ENCODE peak calls at places on chromosomes 6 and 20, in six cellular contexts. K, O, C, E, N and S are unnamed samples.

GRCh38 chr20:39916236-39916635 is 772.8 kb downstream of the MAFB start:
- DNase-seq in K (no peak), O (no peak), C (no peak), E (no peak), N (no peak), S (no peak)

GRCh38 chr6:157224178-157224956 is 99.0 kb downstream of the TMEM242 start:
- DNase-seq in K (no peak), O (no peak), C (no peak), E (no peak), N (no peak), S (no peak)

GRCh38 chr6:25302677-25303128 is 23.5 kb downstream of the CARMIL1 start:
- DNase-seq in K (no peak), O (no peak), C (no peak), E (no peak), N (no peak), S (no peak)

GRCh38 chr20:38757145-38757800 is 9.0 kb downstream of the ACTR5 start:
- DNase-seq in K (no peak), O (no peak), C (no peak), E (peak; percentile 47), N (no peak), S (no peak)

GRCh38 chr20:3209023-3209945 is at the start of gene ITPA:
- DNase-seq in K (no peak), O (peak; percentile 75), C (peak; percentile 76), E (peak; percentile 68), N (no peak), S (peak; percentile 79)

GRCh38 chr20:44208165-44208564 is 2.4 kb downstream of the OSER1 start:
- DNase-seq in K (no peak), O (no peak), C (no peak), E (no peak), N (no peak), S (no peak)

GRCh38 chr6:68895929-68896328 is 260.8 kb downstream of the ADGRB3 start:
- DNase-seq in K (no peak), O (no peak), C (no peak), E (no peak), N (no peak), S (no peak)

GRCh38 chr6:160427312-160428068 is 79.3 kb downstream of the SLC22A3 start:
- DNase-seq in K (no peak), O (no peak), C (no peak), E (no peak), N (no peak), S (no peak)

GRCh38 chr20:48162621-48163020 is 377.3 kb upstream of the SULF2 start:
- DNase-seq in K (no peak), O (no peak), C (no peak), E (no peak), N (no peak), S (no peak)

GRCh38 chr6:1497593-1498105 is 108.3 kb downstream of the FOXF2 start:
- DNase-seq in K (no peak), O (no peak), C (no peak), E (no peak), N (no peak), S (no peak)

GRCh38 chr6:82166493-82166892 is 81.1 kb downstream of the IBTK start:
- DNase-seq in K (no peak), O (no peak), C (no peak), E (no peak), N (no peak), S (no peak)

GRCh38 chr6:52937908-52938307 is 28.4 kb upstream of the GSTA3 start:
- DNase-seq in K (no peak), O (no peak), C (no peak), E (no peak), N (no peak), S (no peak)

GRCh38 chr20:48333707-48334106 is 494.1 kb downstream of the PREX1 start:
- DNase-seq in K (no peak), O (no peak), C (no peak), E (no peak), N (no peak), S (no peak)

GRCh38 chr20:20713244-20713765 is 861 bp upstream of the RALGAPA2 start:
- DNase-seq in K (no peak), O (peak; percentile 22), C (no peak), E (peak; percentile 4), N (no peak), S (no peak)

GRCh38 chr6:971981-972640 is 279.2 kb upstream of the EXOC2 start:
- DNase-seq in K (no peak), O (no peak), C (no peak), E (no peak), N (no peak), S (no peak)

GRCh38 chr6:114281496-114281895 is 61.3 kb downstream of the HS3ST5 start:
- DNase-seq in K (no peak), O (no peak), C (no peak), E (no peak), N (no peak), S (no peak)

GRCh38 chr6:52514514-52514913 is 62.3 kb downstream of the TRAM2 start:
- DNase-seq in K (no peak), O (no peak), C (no peak), E (peak; percentile 27), N (no peak), S (no peak)

GRCh38 chr20:58169441-58169840 is 59.0 kb downstream of the ANKRD60 start:
- DNase-seq in K (no peak), O (no peak), C (no peak), E (no peak), N (no peak), S (no peak)

GRCh38 chr6:41427642-41428401 is 92.4 kb downstream of the NCR2 start:
- DNase-seq in K (peak; percentile 73), O (peak; percentile 65), C (no peak), E (no peak), N (no peak), S (no peak)

GRCh38 chr6:30614843-30615218 is 2.2 kb downstream of the PPP1R10 start:
- DNase-seq in K (peak; percentile 86), O (peak; percentile 99), C (no peak), E (peak; percentile 99), N (peak; percentile 90), S (peak; percentile 55)
- TF ChIP-seq POLR2A in K (peak; percentile 55), O (no peak), C (no peak), E (no peak), N (peak; percentile 85), S (no peak)

GRCh38 chr6:129680633-129681032 is 29.3 kb downstream of the ARHGAP18 start:
- DNase-seq in K (no peak), O (no peak), C (no peak), E (no peak), N (no peak), S (no peak)

GRCh38 chr6:129684903-129685639 is 24.9 kb downstream of the ARHGAP18 start:
- DNase-seq in K (no peak), O (no peak), C (no peak), E (no peak), N (no peak), S (no peak)

GRCh38 chr6:129685640-129686031 is 24.3 kb downstream of the ARHGAP18 start:
- DNase-seq in K (no peak), O (no peak), C (no peak), E (no peak), N (no peak), S (no peak)

GRCh38 chr6:129684323-129684884 is 25.6 kb downstream of the ARHGAP18 start:
- DNase-seq in K (no peak), O (no peak), C (no peak), E (no peak), N (no peak), S (no peak)

GRCh38 chr6:129683606-129684322 is 26.2 kb downstream of the ARHGAP18 start:
- DNase-seq in K (no peak), O (peak; percentile 96), C (peak; percentile 44), E (peak; percentile 94), N (peak; percentile 88), S (peak; percentile 68)
- TF ChIP-seq TAF1 in K (no peak), O (peak; percentile 45), C (no peak), E (no peak), N (peak; percentile 37), S (no peak)

GRCh38 chr6:30684386-30685156 is 1.9 kb downstream of the PPP1R18 start:
- DNase-seq in K (no peak), O (no peak), C (peak; percentile 48), E (peak; percentile 84), N (no peak), S (no peak)

GRCh38 chr6:30686908-30687658 is 638 bp upstream of the PPP1R18 start:
- DNase-seq in K (no peak), O (peak; percentile 49), C (peak; percentile 57), E (peak; percentile 96), N (peak; percentile 94), S (peak; percentile 68)

GRCh38 chr6:30687659-30688431 is 1.4 kb upstream of the PPP1R18 start:
- DNase-seq in K (no peak), O (no peak), C (no peak), E (peak; percentile 43), N (no peak), S (no peak)

GRCh38 chr6:30685157-30685976 is 1.1 kb downstream of the PPP1R18 start:
- DNase-seq in K (no peak), O (no peak), C (no peak), E (peak; percentile 79), N (no peak), S (no peak)

GRCh38 chr6:30685977-30686907 is at the start of gene PPP1R18:
- DNase-seq in K (no peak), O (no peak), C (peak; percentile 54), E (peak; percentile 80), N (no peak), S (peak; percentile 58)
- TF ChIP-seq POLR2A in K (no peak), O (no peak), C (no peak), E (peak; percentile 64), N (peak; percentile 13), S (peak; percentile 62)

GRCh38 chr6:4606681-4607025 is 169.6 kb upstream of the CDYL start:
- DNase-seq in K (no peak), O (no peak), C (no peak), E (no peak), N (no peak), S (no peak)

GRCh38 chr6:4610256-4610655 is 165.9 kb upstream of the CDYL start:
- DNase-seq in K (no peak), O (no peak), C (no peak), E (no peak), N (no peak), S (no peak)

GRCh38 chr6:4607793-4608192 is 168.4 kb upstream of the CDYL start:
- DNase-seq in K (no peak), O (no peak), C (no peak), E (no peak), N (no peak), S (no peak)

GRCh38 chr6:4607026-4607704 is 169.0 kb upstream of the CDYL start:
- DNase-seq in K (no peak), O (no peak), C (no peak), E (no peak), N (no peak), S (no peak)

DNA sequence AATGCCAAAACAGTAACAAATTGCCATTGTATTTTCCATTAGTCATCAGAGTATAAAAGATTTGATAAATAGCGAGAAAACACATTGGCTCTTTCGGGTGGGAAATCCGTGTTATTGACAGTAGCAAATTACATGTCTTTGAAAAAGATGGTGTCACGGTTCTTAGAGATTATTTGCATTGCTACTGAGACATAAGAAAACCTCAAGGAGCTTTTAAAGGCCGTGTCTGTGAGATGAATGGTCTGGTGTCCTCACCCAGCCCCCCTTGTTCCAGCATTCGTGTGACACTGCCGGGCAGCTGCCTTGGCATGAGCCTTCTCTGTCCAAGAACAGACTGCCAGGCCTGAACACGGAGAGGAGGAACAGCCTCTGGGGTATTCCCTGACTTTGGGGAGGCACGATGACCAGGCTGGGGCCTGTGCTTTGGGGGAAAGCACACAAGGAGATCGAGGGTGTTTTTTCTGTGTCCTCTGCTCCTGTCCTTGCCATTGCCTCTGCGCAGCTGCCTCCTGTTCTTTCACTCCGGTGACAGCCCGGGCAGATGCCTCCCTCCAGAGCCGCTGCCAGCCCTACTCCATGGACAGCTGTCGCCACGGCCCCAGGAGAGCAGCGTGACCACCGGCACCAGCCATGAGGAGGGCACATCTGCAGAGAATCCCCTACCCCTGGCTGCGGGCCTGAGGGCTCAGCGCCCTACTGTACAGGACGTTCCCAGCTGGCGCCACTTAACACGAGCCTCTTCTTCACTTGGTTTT is 167.7 kb upstream of the CDYL start:
- DNase-seq in K (no peak), O (no peak), C (no peak), E (no peak), N (no peak), S (no peak)
- TF ChIP-seq TAF1 in K (no peak), O (no peak), C (no peak), E (no peak), N (no peak), S (no peak)